ENCODE peak calls at places on chromosomes 2 and 18, in nine cellular contexts. K, N, Q, D, X, O, P, M and R are unnamed samples. For H3K4me1 and H3K36me3, the result is how much of the 10 kb centered on the place peaks cover.

GRCh38 chr2:161039071-161039470 is 121.2 kb upstream of the TANK start:
- DNase-seq in N (no peak), P (no peak), D (no peak), K (no peak), O (no peak), Q (no peak), X (no peak), M (no peak), R (no peak)

GRCh38 chr18:42576141-42576540 is 539.3 kb downstream of the RIT2 start:
- DNase-seq in X (no peak), D (no peak), Q (no peak), M (no peak), K (no peak), N (no peak), O (no peak), P (no peak), R (no peak)

GRCh38 chr2:23532311-23533013 is 147.5 kb downstream of the KLHL29 start:
- DNase-seq in K (no peak), N (no peak), M (no peak), O (peak), D (no peak), Q (no peak), X (no peak), P (no peak), R (no peak)

GRCh38 chr2:181123798-181124217 is 143.4 kb downstream of the UBE2E3 start:
- DNase-seq in N (peak), Q (peak), P (no peak), M (no peak), X (no peak), K (no peak), O (peak), D (no peak), R (peak)

GRCh38 chr2:188403676-188404075 is 112.0 kb downstream of the GULP1 start:
- DNase-seq in O (no peak), K (no peak), X (no peak), D (no peak), P (no peak), Q (no peak), M (no peak), N (no peak), R (no peak)

GRCh38 chr2:100560431-100560830 is 2.4 kb upstream of the PDCL3 start:
- DNase-seq in X (no peak), D (no peak), N (no peak), O (no peak), Q (no peak), M (no peak), P (no peak), K (no peak), R (no peak)

GRCh38 chr18:26634631-26635030 is 86.3 kb upstream of the KCTD1 start:
- DNase-seq in D (no peak), P (no peak), X (no peak), N (no peak), O (no peak), Q (no peak), M (no peak), K (no peak), R (no peak)

GRCh38 chr2:238061310-238062202 is 755 bp downstream of the SCLY start:
- DNase-seq in M (peak), K (peak), D (no peak), X (peak), N (peak), Q (peak), O (peak), P (no peak), R (no peak)

GRCh38 chr2:158795110-158795924 is at the start of gene DAPL1:
- DNase-seq in P (no peak), D (no peak), N (peak), X (no peak), Q (no peak), O (no peak), M (no peak), K (no peak), R (no peak)

DNA sequence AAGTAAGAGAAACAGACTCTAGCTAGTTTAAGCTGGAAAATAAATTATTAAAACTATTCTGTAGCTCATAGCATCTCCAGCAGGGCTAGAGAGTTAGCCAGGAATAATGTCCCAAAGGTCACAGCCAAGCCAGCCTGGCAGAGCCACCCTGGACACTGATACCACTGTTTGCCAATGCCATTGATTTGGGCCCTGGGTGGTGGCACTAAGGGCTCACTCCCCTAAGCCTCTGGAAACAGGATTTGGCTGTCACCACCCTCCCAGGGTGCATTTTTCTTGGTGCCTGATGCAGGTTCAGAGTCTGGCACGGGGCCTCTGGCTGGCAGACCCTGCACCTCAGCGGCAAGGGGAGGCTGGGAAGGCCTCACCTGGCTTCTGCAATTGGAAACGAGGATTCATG is 7.1 kb downstream of the SH2D6 start:
- DNase-seq in O (no peak), Q (no peak), D (no peak), X (no peak), M (no peak), P (no peak), K (no peak), N (no peak), R (no peak)
- H3K4me1 ChIP-seq in O (under half), Q (under half), D (under half), X (under half), M (under half), P (under half), K (under half), N (under half), R (under half)

GRCh38 chr18:55999641-56000040 is 411.6 kb upstream of the TCF4 start:
- DNase-seq in Q (peak), O (no peak), M (no peak), P (no peak), K (no peak), D (no peak), N (no peak), X (peak), R (no peak)
- H3K27ac ChIP-seq in Q (no peak), O (no peak), M (no peak), P (no peak), K (peak), D (no peak), N (no peak), X (no peak), R (no peak)

GRCh38 chr2:206792645-206793044 is 27.2 kb downstream of the FASTKD2 start:
- DNase-seq in K (no peak), M (no peak), D (no peak), O (no peak), X (no peak), Q (no peak), P (no peak), N (no peak), R (no peak)
- H3K36me3 ChIP-seq in K (half or more), M (under half), D (half or more), O (under half), X (under half), Q (under half), P (half or more), N (under half), R (half or more)

GRCh38 chr2:69686855-69687254 is 43.3 kb upstream of the AAK1 start:
- DNase-seq in X (peak), O (no peak), N (no peak), Q (no peak), K (no peak), P (no peak), D (no peak), M (no peak), R (no peak)

GRCh38 chr2:69683170-69683971 is 39.8 kb upstream of the AAK1 start:
- DNase-seq in M (no peak), P (no peak), D (no peak), N (no peak), X (peak), O (no peak), K (no peak), Q (peak), R (no peak)

GRCh38 chr2:69688212-69688611 is 44.7 kb upstream of the AAK1 start:
- DNase-seq in M (no peak), D (no peak), Q (no peak), N (no peak), K (no peak), X (no peak), O (no peak), P (no peak), R (no peak)

GRCh38 chr2:69682525-69682924 is 39.0 kb upstream of the AAK1 start:
- DNase-seq in O (no peak), X (no peak), Q (no peak), D (no peak), N (no peak), K (no peak), M (no peak), P (no peak), R (no peak)

GRCh38 chr2:69685321-69686048 is 41.9 kb upstream of the AAK1 start:
- DNase-seq in Q (peak), N (peak), D (no peak), X (peak), O (peak), K (no peak), M (peak), P (no peak), R (no peak)
- H3K4me1 ChIP-seq in Q (under half), N (under half), D (under half), X (under half), O (half or more), K (under half), M (under half), P (under half), R (under half)

DNA sequence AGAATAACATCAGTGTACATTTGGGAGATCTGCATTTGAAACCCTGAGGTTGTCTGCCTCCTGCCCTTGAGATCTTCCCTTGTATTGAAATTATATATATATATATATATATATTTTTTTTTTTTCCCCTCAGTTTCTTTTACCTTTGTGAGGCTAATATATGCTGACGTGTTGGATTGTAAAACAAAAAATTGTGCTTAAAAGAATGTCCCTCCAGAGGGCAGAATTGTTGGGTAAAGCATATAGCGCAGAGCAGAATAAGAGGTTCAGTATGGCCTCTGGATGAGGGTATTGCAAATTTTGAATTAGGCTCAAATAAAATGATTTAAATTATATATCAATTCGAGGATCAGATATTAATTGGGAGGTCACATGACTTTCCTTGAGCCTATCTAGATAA is 12.4 kb downstream of the NABP1 start:
- DNase-seq in D (no peak), M (no peak), Q (no peak), O (no peak), K (no peak), P (no peak), N (no peak), X (no peak), R (no peak)
- H3K27ac ChIP-seq in D (no peak), M (no peak), Q (no peak), O (no peak), K (no peak), P (no peak), N (no peak), X (peak), R (peak)

DNA sequence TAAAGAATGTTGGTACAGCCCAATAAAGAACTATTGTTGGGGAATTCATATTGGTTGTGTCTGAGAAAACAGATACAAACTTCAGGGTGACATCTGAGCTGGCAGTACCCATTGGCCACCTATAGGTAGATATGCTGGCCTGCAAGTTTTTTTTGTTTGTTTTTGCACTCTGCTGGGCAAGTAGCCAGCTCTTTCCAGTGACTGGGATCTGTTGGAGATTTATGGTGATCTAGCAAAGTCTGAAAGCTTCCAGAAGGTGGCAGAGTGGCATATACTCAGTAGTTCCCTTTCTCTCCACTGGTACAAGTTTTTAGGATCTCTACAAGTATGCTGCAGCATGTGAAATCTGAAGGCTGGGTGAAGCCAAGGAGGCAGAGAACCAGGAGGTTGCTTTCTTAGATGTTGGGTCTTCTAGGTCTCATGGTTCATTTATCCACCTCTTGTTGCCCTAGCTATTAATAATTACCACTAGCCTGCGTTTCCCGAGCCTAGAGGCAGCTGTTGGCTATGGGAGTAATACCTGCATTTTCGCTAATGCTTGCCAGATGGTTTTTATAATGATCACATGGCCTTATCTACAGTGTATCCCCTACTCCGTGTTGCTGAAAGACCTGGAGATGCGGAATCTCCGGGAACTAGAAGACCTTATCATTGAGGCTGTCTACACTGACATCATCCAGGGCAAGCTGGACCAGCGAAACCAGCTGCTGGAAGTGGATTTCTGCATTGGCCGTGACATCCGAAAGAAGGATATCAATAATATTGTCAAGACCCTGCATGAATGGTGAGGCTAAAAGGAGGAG is 9.5 kb downstream of the COPS7B start:
- DNase-seq in O (no peak), M (peak), N (peak), X (peak), Q (peak), P (no peak), K (no peak), D (no peak), R (no peak)
- H3K36me3 ChIP-seq in O (under half), M (under half), N (under half), X (under half), Q (under half), P (half or more), K (half or more), D (half or more), R (half or more)

GRCh38 chr18:50099725-50100414 is 95.1 kb downstream of the MYO5B start:
- DNase-seq in O (no peak), M (no peak), Q (no peak), N (peak), P (no peak), K (no peak), X (peak), D (no peak), R (no peak)

GRCh38 chr18:50094221-50094773 is 100.7 kb downstream of the MYO5B start:
- DNase-seq in P (no peak), X (no peak), M (no peak), D (no peak), O (no peak), K (no peak), N (no peak), Q (no peak), R (no peak)

GRCh38 chr18:50096766-50097435 is 98.0 kb downstream of the MYO5B start:
- DNase-seq in P (no peak), D (no peak), Q (no peak), M (no peak), X (no peak), O (no peak), N (no peak), K (no peak), R (no peak)

GRCh38 chr18:50093366-50093765 is 101.6 kb downstream of the MYO5B start:
- DNase-seq in K (no peak), M (no peak), P (no peak), D (no peak), O (no peak), X (no peak), Q (no peak), N (no peak), R (no peak)

GRCh38 chr18:50097702-50098101 is 97.2 kb downstream of the MYO5B start:
- DNase-seq in K (no peak), X (peak), Q (no peak), D (peak), N (peak), P (peak), M (peak), O (no peak), R (no peak)
- H3K4me1 ChIP-seq in K (under half), X (under half), Q (under half), D (under half), N (under half), P (under half), M (under half), O (under half), R (under half)

DNA sequence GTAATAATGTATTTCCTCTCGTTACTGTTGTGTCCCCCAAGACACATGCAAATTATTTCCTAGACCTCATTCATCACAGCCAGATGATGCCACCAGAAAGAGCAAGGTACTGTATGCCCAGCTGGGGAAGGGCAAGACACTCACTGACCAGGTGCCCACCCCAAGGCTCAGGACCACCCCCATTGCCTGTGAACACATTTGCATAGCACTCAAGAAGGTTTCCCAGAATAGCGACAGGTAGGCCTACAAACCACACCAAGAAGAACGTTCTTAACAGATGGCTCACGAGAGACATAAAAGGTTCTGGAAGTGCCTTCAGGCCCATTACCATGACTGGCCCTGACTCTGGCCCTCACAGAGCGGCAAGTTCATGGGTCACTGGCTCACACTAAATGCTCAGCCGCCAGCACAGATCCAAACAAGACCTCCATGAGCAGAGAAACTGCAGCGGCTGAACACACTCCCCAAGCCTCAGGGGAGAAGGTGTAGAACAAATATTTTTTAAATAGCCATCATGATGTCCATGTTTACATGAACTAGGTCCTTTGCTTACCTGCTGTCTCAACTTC is 44.0 kb downstream of the FAM168B start:
- DNase-seq in X (no peak), O (no peak), M (no peak), D (no peak), Q (no peak), N (no peak), P (no peak), K (no peak), R (no peak)
- H3K27ac ChIP-seq in X (no peak), O (no peak), M (no peak), D (no peak), Q (no peak), N (no peak), P (no peak), K (no peak), R (no peak)